ENCODE peak calls at places on chromosomes 13 and 19, in ten cellular contexts. J is anterior cingulate cortex; A is DMS 273 treated with DMSO at 0.1 percent for 48 hours; Z is endodermal cell; U is HEK293T; X is psoas muscle; K is EL; C is fibroblast of mammary gland; B is GM04504; T is activated CD4-positive, alpha-beta T cell treated with anti-CD3 and anti-CD28 coated beads for 4 hours. G is an unnamed sample.
A peak's percentile ranks its signal among the peaks of the same experiment; 100 is the strongest.

GRCh38 chr19:48287748-48288147 is 17.9 kb downstream of the ZNF114 start:
- DNase-seq in J (no peak), A (no peak), Z (no peak), U (no peak), X (no peak), K (no peak), C (no peak), B (no peak), T (no peak), G (no peak)

GRCh38 chr13:60066206-60066605 is 97.5 kb downstream of the DIAPH3 start:
- DNase-seq in J (no peak), A (no peak), Z (no peak), U (no peak), X (no peak), K (no peak), C (no peak), B (no peak), T (no peak), G (no peak)

GRCh38 chr13:112370311-112370710 is 5.8 kb upstream of the SPACA7 start:
- DNase-seq in J (no peak), A (no peak), Z (no peak), U (no peak), X (no peak), K (no peak), C (no peak), B (no peak), T (no peak), G (no peak)

GRCh38 chr19:11995174-11995573 is 30.3 kb downstream of the ZNF763 start:
- DNase-seq in J (no peak), A (no peak), Z (no peak), U (no peak), X (no peak), K (peak; percentile 25), C (peak; percentile 38), B (no peak), T (no peak), G (no peak)

GRCh38 chr19:28242317-28242927 is 970.5 kb downstream of the UQCRFS1 start:
- DNase-seq in J (no peak), A (peak; percentile 10), Z (peak; percentile 81), U (peak; percentile 13), X (no peak), K (peak; percentile 4), C (peak; percentile 55), B (peak; percentile 7), T (no peak), G (no peak)

GRCh38 chr13:99261040-99261439 is 2.9 kb upstream of the GPR18 start:
- DNase-seq in J (no peak), A (no peak), Z (no peak), U (no peak), X (no peak), K (no peak), C (no peak), B (no peak), T (no peak), G (no peak)

GRCh38 chr19:2043269-2043641 is 7.8 kb downstream of the MKNK2 start:
- DNase-seq in J (no peak), A (no peak), Z (peak; percentile 49), U (no peak), X (peak; percentile 75), K (no peak), C (no peak), B (no peak), T (no peak), G (no peak)

GRCh38 chr13:76822691-76823267 is 63.4 kb downstream of the KCTD12 start:
- DNase-seq in J (no peak), A (no peak), Z (no peak), U (no peak), X (no peak), K (peak; percentile 31), C (peak; percentile 69), B (peak; percentile 40), T (no peak), G (peak; percentile 62)

GRCh38 chr13:75178436-75178835 is 303.5 kb downstream of the TBC1D4 start:
- DNase-seq in J (no peak), A (no peak), Z (no peak), U (no peak), X (no peak), K (no peak), C (no peak), B (no peak), T (no peak), G (no peak)

GRCh38 chr19:375395-376110 is 31.0 kb upstream of the MIER2 start:
- DNase-seq in J (no peak), A (no peak), Z (peak; percentile 47), U (no peak), X (no peak), K (no peak), C (no peak), B (no peak), T (no peak), G (no peak)

GRCh38 chr19:1133471-1133929 is 29.7 kb downstream of the GPX4 start:
- DNase-seq in J (no peak), A (no peak), Z (peak; percentile 87), U (peak; percentile 42), X (no peak), K (no peak), C (peak; percentile 28), B (no peak), T (peak; percentile 78), G (peak; percentile 5)

GRCh38 chr19:38685666-38686529 is 38.4 kb downstream of the ACTN4 start:
- DNase-seq in J (no peak), A (peak; percentile 81), Z (peak; percentile 82), U (peak; percentile 59), X (no peak), K (peak; percentile 58), C (peak; percentile 67), B (no peak), T (no peak), G (peak; percentile 60)

GRCh38 chr13:51770681-51771417 is 33.1 kb downstream of the DHRS12 start:
- DNase-seq in J (no peak), A (no peak), Z (peak; percentile 49), U (no peak), X (no peak), K (no peak), C (no peak), B (no peak), T (no peak), G (no peak)

GRCh38 chr19:39083599-39083982 is 577 bp upstream of the ACP7 start:
- DNase-seq in J (no peak), A (no peak), Z (peak; percentile 64), U (no peak), X (no peak), K (no peak), C (no peak), B (no peak), T (no peak), G (no peak)

GRCh38 chr13:87234981-87235380 is 436.2 kb upstream of the SLITRK5 start:
- DNase-seq in J (no peak), A (no peak), Z (no peak), U (no peak), X (no peak), K (no peak), C (peak; percentile 26), B (no peak), T (no peak), G (no peak)

GRCh38 chr19:6811906-6812305 is 39.4 kb downstream of the VAV1 start:
- DNase-seq in J (no peak), A (peak; percentile 16), Z (peak; percentile 59), U (peak; percentile 61), X (no peak), K (peak; percentile 72), C (peak; percentile 52), B (peak; percentile 7), T (no peak), G (peak; percentile 68)

GRCh38 chr19:10836478-10837325 is 690 bp upstream of the TMED1 start:
- DNase-seq in J (peak; percentile 86), A (no peak), Z (no peak), U (peak; percentile 76), X (peak; percentile 96), K (no peak), C (peak; percentile 84), B (no peak), T (peak; percentile 76), G (peak; percentile 80)

GRCh38 chr19:37999309-38000213 is 92.6 kb downstream of the SIPA1L3 start:
- DNase-seq in J (no peak), A (no peak), Z (no peak), U (no peak), X (peak; percentile 85), K (peak; percentile 99), C (peak; percentile 98), B (peak; percentile 95), T (no peak), G (peak; percentile 99)

GRCh38 chr13:76723551-76724232 is 162.5 kb downstream of the KCTD12 start:
- DNase-seq in J (no peak), A (no peak), Z (peak; percentile 67), U (no peak), X (no peak), K (peak; percentile 85), C (peak; percentile 82), B (peak; percentile 85), T (no peak), G (peak; percentile 88)

GRCh38 chr19:40233811-40234389 is 7.4 kb upstream of the CCNP start:
- DNase-seq in J (no peak), A (no peak), Z (no peak), U (no peak), X (no peak), K (no peak), C (no peak), B (no peak), T (no peak), G (no peak)

GRCh38 chr19:5628470-5628869 is 5.6 kb downstream of the SAFB start:
- DNase-seq in J (no peak), A (no peak), Z (no peak), U (no peak), X (no peak), K (no peak), C (peak; percentile 84), B (no peak), T (no peak), G (no peak)

GRCh38 chr19:31506102-31506501 is 156.9 kb upstream of the TSHZ3 start:
- DNase-seq in J (no peak), A (no peak), Z (no peak), U (no peak), X (no peak), K (no peak), C (no peak), B (no peak), T (no peak), G (no peak)

GRCh38 chr13:46057251-46058015 is 4.9 kb upstream of the ZC3H13 start:
- DNase-seq in J (no peak), A (no peak), Z (no peak), U (no peak), X (no peak), K (peak; percentile 23), C (peak; percentile 45), B (no peak), T (no peak), G (peak; percentile 62)

GRCh38 chr19:17289489-17289888 is 7.8 kb downstream of the ANKLE1 start:
- DNase-seq in J (no peak), A (no peak), Z (peak; percentile 95), U (peak; percentile 91), X (peak; percentile 79), K (peak; percentile 84), C (peak; percentile 93), B (peak; percentile 55), T (peak; percentile 23), G (peak; percentile 41)

GRCh38 chr13:75656590-75656989 is 20.5 kb downstream of the LMO7 start:
- DNase-seq in J (no peak), A (no peak), Z (no peak), U (no peak), X (no peak), K (peak; percentile 50), C (peak; percentile 67), B (no peak), T (no peak), G (no peak)

GRCh38 chr19:56725829-56726424 is 54.4 kb upstream of the ZNF835 start:
- DNase-seq in J (no peak), A (no peak), Z (no peak), U (no peak), X (no peak), K (no peak), C (no peak), B (no peak), T (no peak), G (no peak)

GRCh38 chr13:112693831-112694497 is 4.1 kb downstream of the ATP11A start:
- DNase-seq in J (no peak), A (no peak), Z (peak; percentile 51), U (no peak), X (no peak), K (peak; percentile 74), C (peak; percentile 83), B (peak; percentile 71), T (no peak), G (peak; percentile 36)

G was measured in HCEC 1CT.